ENCODE peak calls at places on chromosomes 2 and 18, in seven cellular contexts. J, W, D, A, R, O and X are unnamed samples.

GRCh38 chr18:62578980-62579511 is 56.2 kb downstream of the ZCCHC2 start:
- DNase-seq in J (no peak), W (no peak), D (no peak), A (no peak), R (no peak), O (no peak), X (no peak)

GRCh38 chr2:206614825-206615224 is 27.5 kb upstream of the FAM237A start:
- DNase-seq in J (no peak), W (no peak), D (no peak), A (no peak), R (no peak), O (no peak), X (peak)

GRCh38 chr18:61842146-61842545 is 50.7 kb downstream of the RNF152 start:
- DNase-seq in J (no peak), W (no peak), D (no peak), A (no peak), R (no peak), O (no peak), X (no peak)

GRCh38 chr2:164617466-164617865 is 3.8 kb downstream of the GRB14 start:
- DNase-seq in J (no peak), W (no peak), D (no peak), A (no peak), R (no peak), O (no peak), X (no peak)

GRCh38 chr2:202035941-202036372 is 2.3 kb downstream of the FZD7 start:
- DNase-seq in J (no peak), W (peak), D (peak), A (no peak), R (no peak), O (no peak), X (no peak)

GRCh38 chr2:159290289-159290907 is 3.9 kb upstream of the WDSUB1 start:
- DNase-seq in J (peak), W (no peak), D (no peak), A (no peak), R (no peak), O (no peak), X (peak)

GRCh38 chr2:75722687-75723086 is 12.0 kb upstream of the GCFC2 start:
- DNase-seq in J (no peak), W (no peak), D (no peak), A (no peak), R (no peak), O (no peak), X (no peak)

GRCh38 chr2:69122271-69122670 is 109.3 kb downstream of the ANTXR1 start:
- DNase-seq in J (no peak), W (no peak), D (no peak), A (no peak), R (no peak), O (no peak), X (no peak)

GRCh38 chr2:131120815-131121317 is 15.7 kb downstream of the PLEKHB2 start:
- DNase-seq in J (no peak), W (peak), D (no peak), A (no peak), R (no peak), O (no peak), X (no peak)

GRCh38 chr2:24021122-24021998 is 11.5 kb downstream of the MFSD2B start:
- DNase-seq in J (no peak), W (no peak), D (peak), A (no peak), R (no peak), O (no peak), X (no peak)

GRCh38 chr2:180449171-180449570 is 442.1 kb upstream of the CWC22 start:
- DNase-seq in J (no peak), W (no peak), D (no peak), A (no peak), R (no peak), O (no peak), X (no peak)

GRCh38 chr2:148900350-148900749 is 25.3 kb downstream of the KIF5C start:
- DNase-seq in J (no peak), W (no peak), D (no peak), A (no peak), R (no peak), O (no peak), X (no peak)

GRCh38 chr2:146324954-146325353 is 1519.9 kb upstream of the ACVR2A start:
- DNase-seq in J (no peak), W (no peak), D (no peak), A (no peak), R (no peak), O (no peak), X (no peak)

GRCh38 chr2:227125506-227125905 is 38.5 kb downstream of the COL4A4 start:
- DNase-seq in J (no peak), W (no peak), D (peak), A (no peak), R (no peak), O (no peak), X (peak)

GRCh38 chr2:136363921-136364320 is 246.0 kb upstream of the CXCR4 start:
- DNase-seq in J (no peak), W (no peak), D (no peak), A (no peak), R (no peak), O (no peak), X (no peak)

GRCh38 chr18:62982600-62983251 is 267.4 kb downstream of the PHLPP1 start:
- DNase-seq in J (peak), W (peak), D (peak), A (no peak), R (no peak), O (peak), X (peak)

GRCh38 chr2:144595686-144596073 is 75.8 kb upstream of the ZEB2 start:
- DNase-seq in J (no peak), W (no peak), D (no peak), A (no peak), R (no peak), O (no peak), X (no peak)

GRCh38 chr2:156147594-156148330 is 184.8 kb downstream of the NR4A2 start:
- DNase-seq in J (no peak), W (no peak), D (peak), A (no peak), R (no peak), O (no peak), X (no peak)

GRCh38 chr2:127105656-127106456 is 1.1 kb downstream of the BIN1 start:
- DNase-seq in J (no peak), W (no peak), D (peak), A (peak), R (no peak), O (no peak), X (peak)

GRCh38 chr2:106797494-106797893 is 88.5 kb downstream of the ST6GAL2 start:
- DNase-seq in J (no peak), W (no peak), D (no peak), A (no peak), R (no peak), O (no peak), X (no peak)

GRCh38 chr2:98669675-98670074 is 61.3 kb downstream of the MGAT4A start:
- DNase-seq in J (no peak), W (no peak), D (no peak), A (no peak), R (no peak), O (no peak), X (no peak)

GRCh38 chr2:134175834-134176233 is 78.0 kb upstream of the MGAT5 start:
- DNase-seq in J (no peak), W (no peak), D (no peak), A (no peak), R (no peak), O (no peak), X (no peak)

GRCh38 chr2:84249140-84249539 is 209.9 kb downstream of the SUCLG1 start:
- DNase-seq in J (no peak), W (no peak), D (no peak), A (no peak), R (no peak), O (no peak), X (no peak)

GRCh38 chr2:127115471-127116199 is 8.7 kb upstream of the BIN1 start:
- DNase-seq in J (no peak), W (no peak), D (no peak), A (peak), R (no peak), O (no peak), X (no peak)

GRCh38 chr2:161992526-161992925 is 81.5 kb downstream of the DPP4 start:
- DNase-seq in J (no peak), W (no peak), D (no peak), A (no peak), R (no peak), O (peak), X (no peak)

GRCh38 chr18:48132993-48133674 is 202.7 kb upstream of the SMAD2 start:
- DNase-seq in J (no peak), W (no peak), D (no peak), A (no peak), R (no peak), O (no peak), X (no peak)

GRCh38 chr18:49072940-49073339 is 122.2 kb upstream of the SMAD7 start:
- DNase-seq in J (no peak), W (no peak), D (no peak), A (no peak), R (no peak), O (no peak), X (no peak)

GRCh38 chr2:172574965-172575364 is 19.1 kb downstream of the PDK1 start:
- DNase-seq in J (no peak), W (no peak), D (no peak), A (no peak), R (no peak), O (no peak), X (no peak)